ENCODE peak calls at places on chromosomes 5 and 9, in ten cellular contexts. M, J, T, R, A, B, W, Y, N and S are unnamed samples.

GRCh38 chr5:76958976-76959767 is 6.3 kb downstream of the CRHBP start:
- DNase-seq in T (no peak), J (no peak), B (no peak), R (no peak), M (no peak), W (no peak), N (no peak), Y (no peak), A (no peak), S (no peak)

GRCh38 chr9:76818271-76818670 is 54.0 kb downstream of the PCA3 start:
- DNase-seq in N (no peak), Y (no peak), J (peak), R (no peak), W (no peak), M (no peak), A (peak), T (peak), B (peak), S (no peak)

GRCh38 chr5:60183881-60184280 is 290.4 kb upstream of the PDE4D start:
- DNase-seq in W (no peak), N (no peak), Y (no peak), B (no peak), A (no peak), J (no peak), R (no peak), T (no peak), M (no peak), S (no peak)

GRCh38 chr9:1939926-1940368 is 75.2 kb upstream of the SMARCA2 start:
- DNase-seq in Y (peak), B (no peak), R (no peak), A (no peak), N (peak), T (no peak), M (peak), J (peak), W (no peak), S (no peak)

GRCh38 chr9:89941875-89942274 is 337.1 kb downstream of the GADD45G start:
- DNase-seq in N (peak), T (no peak), R (no peak), J (no peak), B (no peak), W (no peak), Y (no peak), A (no peak), M (no peak), S (no peak)

GRCh38 chr9:107137495-107138202 is 145.4 kb upstream of the RAD23B start:
- DNase-seq in Y (no peak), T (no peak), R (peak), A (no peak), M (no peak), J (no peak), N (no peak), W (no peak), B (no peak), S (no peak)

GRCh38 chr5:127019928-127020327 is 10.4 kb downstream of the MARCHF3 start:
- DNase-seq in A (no peak), W (no peak), J (no peak), M (no peak), N (no peak), Y (no peak), B (no peak), R (no peak), T (no peak), S (no peak)

GRCh38 chr5:3854069-3854741 is 258.6 kb downstream of the IRX1 start:
- DNase-seq in R (no peak), N (no peak), Y (no peak), J (no peak), A (no peak), W (no peak), B (no peak), T (no peak), M (no peak), S (no peak)

GRCh38 chr9:134983506-134984371 is 66.0 kb upstream of the FCN1 start:
- DNase-seq in A (no peak), B (no peak), J (no peak), Y (no peak), T (no peak), M (no peak), W (peak), R (no peak), N (no peak), S (no peak)